ENCODE peak calls at places on chromosomes 6 and 20, in five cellular contexts. X, A, H, I and Y are unnamed samples.
A peak's percentile ranks its signal among the peaks of the same experiment; 100 is the strongest.

GRCh38 chr20:32980131-32980941 is 23.9 kb downstream of the SUN5 start:
- DNase-seq in I (no peak), X (no peak), A (no peak), H (no peak), Y (no peak)

GRCh38 chr6:54427396-54427910 is 119.2 kb downstream of the TINAG start:
- DNase-seq in H (no peak), A (peak; percentile 39), I (no peak), X (no peak), Y (no peak)

GRCh38 chr6:33740204-33740608 is 6.5 kb downstream of the IP6K3 start:
- DNase-seq in A (peak; percentile 63), X (no peak), H (no peak), I (no peak), Y (no peak)

GRCh38 chr6:131061041-131061770 is 1.8 kb downstream of the EPB41L2 start:
- DNase-seq in A (peak; percentile 46), X (no peak), I (no peak), H (no peak), Y (no peak)

GRCh38 chr6:2257358-2257757 is 12.0 kb upstream of the GMDS start:
- DNase-seq in I (no peak), H (no peak), A (no peak), X (no peak), Y (no peak)

GRCh38 chr6:166540631-166541331 is 45.7 kb downstream of the RAMACL start:
- DNase-seq in H (no peak), A (peak; percentile 10), I (no peak), X (no peak), Y (no peak)

GRCh38 chr6:108355890-108356289 is 61.0 kb downstream of the AFG1L start:
- DNase-seq in X (no peak), H (no peak), I (no peak), A (no peak), Y (no peak)

GRCh38 chr6:36867471-36868224 is 7.0 kb downstream of the PPIL1 start:
- DNase-seq in A (no peak), H (no peak), X (no peak), I (no peak), Y (no peak)

GRCh38 chr6:72048080-72048479 is 161.7 kb downstream of the RIMS1 start:
- DNase-seq in H (no peak), X (no peak), I (no peak), A (peak; percentile 3), Y (no peak)

GRCh38 chr6:42929088-42929927 is at the start of gene CNPY3:
- DNase-seq in X (peak; percentile 88), H (peak; percentile 97), I (peak; percentile 63), A (peak; percentile 99), Y (peak; percentile 98)

GRCh38 chr6:56949925-56950495 is 4.9 kb upstream of the BEND6 start:
- DNase-seq in X (no peak), A (peak; percentile 44), I (no peak), H (no peak), Y (peak; percentile 66)

GRCh38 chr6:110814488-110815259 is 595 bp downstream of the CDK19 start:
- DNase-seq in X (peak; percentile 68), I (no peak), H (peak; percentile 36), A (peak; percentile 55), Y (peak; percentile 43)

GRCh38 chr6:144362042-144363018 is 77.2 kb downstream of the UTRN start:
- DNase-seq in H (no peak), X (no peak), A (peak; percentile 30), I (no peak), Y (no peak)

GRCh38 chr20:10369723-10370090 is 64.3 kb downstream of the MKKS start:
- DNase-seq in X (no peak), I (no peak), A (peak; percentile 27), H (no peak), Y (no peak)

GRCh38 chr20:14334306-14334930 is 3.0 kb downstream of the FLRT3 start:
- DNase-seq in A (peak; percentile 36), X (no peak), H (peak; percentile 8), I (no peak), Y (peak; percentile 94)

GRCh38 chr6:41288025-41288777 is 1.7 kb upstream of the TREM1 start:
- DNase-seq in X (no peak), H (no peak), I (no peak), A (peak; percentile 9), Y (no peak)

GRCh38 chr6:2454180-2454579 is 208.8 kb upstream of the GMDS start:
- DNase-seq in A (peak; percentile 22), X (no peak), I (no peak), H (no peak), Y (no peak)

GRCh38 chr6:165659945-165660862 is 2.8 kb downstream of the PDE10A start:
- DNase-seq in A (no peak), X (no peak), H (no peak), I (no peak), Y (no peak)

GRCh38 chr6:169224185-169224695 is 29.4 kb downstream of the THBS2 start:
- DNase-seq in H (no peak), A (peak; percentile 59), I (peak; percentile 23), X (no peak), Y (no peak)

GRCh38 chr6:151813858-151814257 is 6.4 kb downstream of the ESR1 start:
- DNase-seq in H (no peak), A (no peak), I (no peak), X (no peak), Y (no peak)

GRCh38 chr20:15699431-15700146 is 873.7 kb downstream of the KIF16B start:
- DNase-seq in I (no peak), X (no peak), H (no peak), A (no peak), Y (peak; percentile 86)

GRCh38 chr20:5859611-5860010 is 90.7 kb downstream of the TRMT6 start:
- DNase-seq in X (no peak), H (no peak), A (peak; percentile 39), I (no peak), Y (no peak)

GRCh38 chr6:7137335-7138106 is 29.8 kb downstream of the RREB1 start:
- DNase-seq in I (no peak), A (peak; percentile 83), H (no peak), X (no peak), Y (peak; percentile 68)

GRCh38 chr6:145673504-145673903 is 61.8 kb downstream of the EPM2A start:
- DNase-seq in H (no peak), X (no peak), A (no peak), I (no peak), Y (no peak)

GRCh38 chr6:43989556-43990248 is 137.6 kb downstream of the MRPL14 start:
- DNase-seq in A (no peak), X (no peak), H (peak; percentile 37), I (no peak), Y (no peak)

GRCh38 chr20:62900052-62900691 is 26.1 kb downstream of the DIDO1 start:
- DNase-seq in X (peak; percentile 78), A (peak; percentile 71), H (peak; percentile 71), I (no peak), Y (peak; percentile 80)

GRCh38 chr6:16031278-16031981 is 97.5 kb upstream of the MYLIP start:
- DNase-seq in X (no peak), I (no peak), A (no peak), H (no peak), Y (no peak)